ENCODE peak calls at places on chromosomes 12 and 14, in eight cellular contexts. W is left ventricle myocardium inferior; I is upper lobe of right lung; Q is body of pancreas; U is MM.1S; N is CD8-positive, alpha-beta T cell; K is adrenal gland; X is fibroblast of lung. B is an unnamed sample. For H3K36me3, the result is how much of the 10 kb centered on the place peaks cover.

GRCh38 chr12:39692258-39692853 is 72.8 kb upstream of the ABCD2 start:
- DNase-seq in W (no peak), I (no peak), Q (no peak), U (peak), N (no peak), K (no peak), X (peak), B (no peak)

GRCh38 chr14:101588990-101589389 is 27.7 kb downstream of the DIO3 start:
- DNase-seq in W (no peak), I (no peak), Q (no peak), U (no peak), N (no peak), K (no peak), X (no peak), B (no peak)

GRCh38 chr14:104892517-104893434 is 27.7 kb downstream of the CEP170B start:
- DNase-seq in W (no peak), I (peak), Q (no peak), U (no peak), N (no peak), K (peak), X (no peak), B (no peak)

GRCh38 chr12:51793201-51793600 is 55.3 kb downstream of the FIGNL2 start:
- DNase-seq in W (no peak), I (no peak), Q (no peak), U (no peak), N (no peak), K (no peak), X (no peak), B (no peak)

GRCh38 chr12:62472472-62472871 is 5.8 kb downstream of the MON2 start:
- DNase-seq in W (no peak), I (no peak), Q (no peak), U (no peak), N (no peak), K (no peak), X (no peak), B (peak)

GRCh38 chr12:101738920-101739665 is at the start of gene SYCP3:
- DNase-seq in W (no peak), I (no peak), Q (no peak), U (no peak), N (no peak), K (no peak), X (no peak), B (no peak)

GRCh38 chr14:72714871-72715214 is 179.1 kb downstream of the DPF3 start:
- DNase-seq in W (peak), I (peak), Q (no peak), U (no peak), N (no peak), K (no peak), X (no peak), B (no peak)

GRCh38 chr12:26017484-26018211 is 59.2 kb downstream of the RASSF8 start:
- DNase-seq in W (no peak), I (no peak), Q (peak), U (peak), N (no peak), K (peak), X (peak), B (no peak)

GRCh38 chr12:6311822-6312528 is 1.5 kb downstream of the PLEKHG6 start:
- DNase-seq in W (no peak), I (no peak), Q (no peak), U (no peak), N (no peak), K (no peak), X (no peak), B (no peak)

GRCh38 chr12:118430516-118430915 is 54.2 kb downstream of the SUDS3 start:
- DNase-seq in W (no peak), I (no peak), Q (no peak), U (no peak), N (no peak), K (no peak), X (no peak), B (no peak)

GRCh38 chr12:52036587-52037171 is 14.6 kb upstream of the NR4A1 start:
- DNase-seq in W (peak), I (peak), Q (peak), U (peak), N (peak), K (peak), X (peak), B (no peak)

GRCh38 chr12:96414637-96415036 is 14.4 kb upstream of the CDK17 start:
- DNase-seq in W (no peak), I (no peak), Q (no peak), U (no peak), N (no peak), K (no peak), X (no peak), B (no peak)

GRCh38 chr14:37153005-37153404 is 19.4 kb downstream of the SLC25A21 start:
- DNase-seq in W (no peak), I (no peak), Q (no peak), U (no peak), N (no peak), K (no peak), X (no peak), B (no peak)

GRCh38 chr14:63996575-63997220 is 143.9 kb downstream of the SYNE2 start:
- DNase-seq in W (no peak), I (no peak), Q (no peak), U (no peak), N (no peak), K (no peak), X (no peak), B (peak)

GRCh38 chr12:24913130-24913529 is 35.8 kb downstream of the BCAT1 start:
- DNase-seq in W (no peak), I (no peak), Q (no peak), U (no peak), N (no peak), K (no peak), X (no peak), B (no peak)

GRCh38 chr14:67666733-67667132 is 7.7 kb downstream of the VTI1B start:
- DNase-seq in W (no peak), I (no peak), Q (no peak), U (no peak), N (no peak), K (no peak), X (no peak), B (no peak)

GRCh38 chr14:36582011-36582873 is at the start of gene NKX2-8:
- DNase-seq in W (no peak), I (peak), Q (peak), U (no peak), N (no peak), K (no peak), X (no peak), B (no peak)

GRCh38 chr14:88233915-88234314 is 89.2 kb downstream of the KCNK10 start:
- DNase-seq in W (no peak), I (no peak), Q (no peak), U (no peak), N (no peak), K (no peak), X (no peak), B (no peak)
- TF ChIP-seq CTCF in W (no peak), I (no peak), Q (no peak), U (peak), N (no peak), K (peak), X (no peak), B (peak)

GRCh38 chr12:131773582-131774221 is 54.5 kb upstream of the MMP17 start:
- DNase-seq in W (no peak), I (no peak), Q (no peak), U (peak), N (peak), K (no peak), X (no peak), B (no peak)

GRCh38 chr12:131774576-131774975 is 53.6 kb upstream of the MMP17 start:
- DNase-seq in W (no peak), I (no peak), Q (no peak), U (no peak), N (no peak), K (no peak), X (no peak), B (no peak)

GRCh38 chr12:131766382-131767107 is 55.7 kb downstream of the SFSWAP start:
- DNase-seq in W (no peak), I (no peak), Q (no peak), U (no peak), N (no peak), K (no peak), X (no peak), B (no peak)

GRCh38 chr12:131765961-131766360 is 55.1 kb downstream of the SFSWAP start:
- DNase-seq in W (no peak), I (no peak), Q (no peak), U (no peak), N (no peak), K (no peak), X (no peak), B (no peak)

DNA sequence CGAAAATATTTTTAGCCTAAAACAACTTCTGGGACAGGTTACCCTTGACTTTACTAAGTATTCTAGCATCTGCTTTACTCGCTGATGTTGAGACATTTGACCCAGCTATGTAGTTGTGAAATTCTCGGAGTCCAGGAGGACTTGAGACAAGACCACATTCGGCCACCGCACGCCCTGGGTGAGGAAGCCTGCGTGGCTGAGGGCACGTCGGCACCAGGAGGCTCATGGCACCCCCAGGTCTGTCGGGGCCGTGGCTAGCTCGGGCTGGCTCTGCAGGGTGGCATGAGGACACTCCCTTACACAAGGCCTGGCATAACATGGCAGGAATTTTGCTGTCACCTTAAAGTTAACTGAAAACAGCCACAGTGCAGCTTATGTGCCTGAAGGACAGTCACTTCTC is 58.1 kb upstream of the MMP17 start:
- DNase-seq in W (no peak), I (no peak), Q (no peak), U (no peak), N (no peak), K (no peak), X (no peak), B (no peak)
- H3K36me3 ChIP-seq in W (half or more), I (half or more), Q (under half), U (under half), N (under half), K (half or more), X (under half), B (under half)

DNA sequence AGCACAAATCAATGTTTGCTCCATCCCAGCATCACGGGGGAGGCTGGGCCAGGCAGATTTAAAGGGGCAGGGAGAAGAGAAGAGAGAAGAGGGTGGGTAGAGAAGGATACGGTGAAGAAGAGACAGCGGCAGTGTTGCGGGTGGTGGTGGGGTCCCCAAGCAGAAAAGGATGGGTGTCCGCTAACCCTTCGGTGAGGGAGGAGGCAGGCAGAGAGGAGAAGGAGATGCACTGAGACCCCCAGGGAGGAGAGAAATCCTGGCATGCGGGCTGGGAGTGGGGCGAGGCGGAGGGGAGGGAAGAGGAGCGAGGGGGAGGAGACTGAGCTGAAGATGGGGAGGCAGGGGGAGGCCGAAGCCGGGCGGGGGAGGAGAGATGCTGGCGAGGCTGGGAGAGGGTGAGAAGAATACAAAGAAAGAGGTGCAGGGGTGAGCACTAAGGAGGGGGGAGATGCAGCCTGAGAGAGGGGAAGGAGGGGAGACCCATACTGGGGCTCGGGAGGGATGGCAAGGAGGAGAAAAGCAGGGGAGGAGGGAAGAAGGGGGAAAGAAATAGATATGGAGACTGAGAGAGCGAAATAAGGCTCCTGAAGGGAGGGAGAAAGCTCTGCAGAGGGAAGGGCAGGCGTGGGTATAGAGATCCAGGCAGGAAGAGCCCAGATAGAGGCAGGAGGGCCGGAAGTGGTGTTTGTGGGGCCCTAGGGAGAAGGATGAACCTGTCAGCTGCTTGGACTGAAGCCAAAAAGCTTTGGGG is at the start of gene JPH4:
- DNase-seq in W (no peak), I (no peak), Q (no peak), U (no peak), N (no peak), K (no peak), X (no peak), B (no peak)
- H3K4me3 ChIP-seq in W (peak), I (no peak), Q (no peak), U (no peak), N (no peak), K (no peak), X (no peak), B (no peak)

DNA sequence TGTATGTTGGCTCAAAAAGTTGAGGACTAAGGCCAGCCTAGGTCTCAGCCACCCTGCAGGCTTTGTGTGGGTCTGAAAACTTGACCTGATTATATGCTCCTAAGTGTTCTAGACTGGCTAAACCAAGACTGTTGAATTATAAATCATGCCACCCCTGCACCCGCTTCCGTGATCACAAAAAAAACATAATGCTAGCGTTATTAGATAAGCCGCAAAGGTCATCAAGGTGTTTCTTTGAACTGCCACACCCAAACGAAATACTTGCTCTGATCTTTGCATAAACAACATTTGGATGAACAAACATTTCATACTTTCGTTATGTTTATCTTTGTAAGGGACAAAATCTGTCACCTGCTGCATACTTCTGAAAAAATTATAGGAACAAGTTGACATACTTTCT is 2.5 kb downstream of the SMCO2 start:
- DNase-seq in W (no peak), I (no peak), Q (no peak), U (no peak), N (no peak), K (no peak), X (no peak), B (no peak)
- TF ChIP-seq CTCF in W (no peak), I (no peak), Q (no peak), U (no peak), N (no peak), K (no peak), X (no peak), B (no peak)

DNA sequence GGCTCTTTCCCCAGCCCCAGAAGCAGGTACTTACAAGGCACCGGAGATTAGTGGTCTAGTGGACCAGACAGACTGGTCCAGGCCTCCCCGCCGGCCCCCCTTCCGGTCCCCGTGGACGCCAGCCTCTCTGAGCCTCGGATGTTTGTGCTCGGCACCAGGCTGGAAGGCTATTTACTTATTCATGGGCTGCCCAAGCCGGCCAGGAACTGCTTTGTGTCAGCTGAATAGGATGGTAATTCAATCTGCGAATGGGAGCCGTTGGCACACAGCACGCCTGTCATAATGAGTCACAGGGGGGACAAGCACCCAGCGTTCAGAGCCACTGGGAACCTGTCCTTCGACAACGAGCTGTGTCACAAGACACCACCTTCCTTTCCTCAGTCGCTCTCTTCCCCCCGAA is 82.3 kb downstream of the RIMBP2 start:
- DNase-seq in W (no peak), I (peak), Q (peak), U (no peak), N (no peak), K (peak), X (no peak), B (no peak)
- H3K36me3 ChIP-seq in W (under half), I (under half), Q (under half), U (under half), N (under half), K (under half), X (under half), B (under half)

GRCh38 chr12:123519151-123520001 is 14.1 kb downstream of the RILPL1 start:
- DNase-seq in W (peak), I (peak), Q (peak), U (no peak), N (no peak), K (peak), X (no peak), B (peak)

GRCh38 chr12:123512838-123513665 is 20.5 kb downstream of the RILPL1 start:
- DNase-seq in W (no peak), I (no peak), Q (no peak), U (no peak), N (no peak), K (no peak), X (no peak), B (no peak)

GRCh38 chr12:123520567-123521474 is 12.7 kb downstream of the RILPL1 start:
- DNase-seq in W (peak), I (no peak), Q (no peak), U (no peak), N (no peak), K (no peak), X (no peak), B (no peak)

GRCh38 chr12:123513805-123514204 is 19.7 kb downstream of the RILPL1 start:
- DNase-seq in W (no peak), I (no peak), Q (no peak), U (no peak), N (no peak), K (no peak), X (no peak), B (no peak)

DNA sequence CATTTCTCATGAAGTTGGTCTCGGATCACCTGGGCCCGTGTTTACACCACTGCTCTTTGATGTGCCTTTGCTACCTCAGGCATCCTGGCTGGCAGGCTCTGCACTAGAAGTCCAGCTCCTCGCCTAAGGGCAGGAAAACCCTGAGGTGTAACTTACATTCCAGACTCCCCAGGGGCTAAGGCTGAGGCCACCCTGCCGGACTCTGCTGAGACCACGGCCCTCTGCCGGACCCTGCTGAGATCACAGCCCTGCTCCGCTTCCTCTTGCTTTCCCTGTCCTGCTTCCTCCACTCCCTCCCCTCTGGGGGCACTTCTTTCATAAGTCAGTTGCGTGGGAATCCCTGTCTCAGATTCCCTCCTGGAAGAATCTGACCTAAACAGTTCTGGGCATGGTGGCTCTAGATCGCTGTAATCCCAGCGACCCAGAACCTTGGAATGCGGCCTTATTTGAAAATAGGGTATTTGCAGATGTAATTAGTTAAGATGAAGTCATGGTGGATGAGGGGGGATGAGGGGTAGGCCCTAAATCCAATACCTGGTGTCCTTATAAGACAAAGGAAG is 17.2 kb downstream of the RILPL1 start:
- DNase-seq in W (no peak), I (no peak), Q (no peak), U (no peak), N (no peak), K (no peak), X (no peak), B (no peak)
- H3K4me3 ChIP-seq in W (no peak), I (no peak), Q (no peak), U (no peak), N (no peak), K (no peak), X (no peak), B (no peak)

DNA sequence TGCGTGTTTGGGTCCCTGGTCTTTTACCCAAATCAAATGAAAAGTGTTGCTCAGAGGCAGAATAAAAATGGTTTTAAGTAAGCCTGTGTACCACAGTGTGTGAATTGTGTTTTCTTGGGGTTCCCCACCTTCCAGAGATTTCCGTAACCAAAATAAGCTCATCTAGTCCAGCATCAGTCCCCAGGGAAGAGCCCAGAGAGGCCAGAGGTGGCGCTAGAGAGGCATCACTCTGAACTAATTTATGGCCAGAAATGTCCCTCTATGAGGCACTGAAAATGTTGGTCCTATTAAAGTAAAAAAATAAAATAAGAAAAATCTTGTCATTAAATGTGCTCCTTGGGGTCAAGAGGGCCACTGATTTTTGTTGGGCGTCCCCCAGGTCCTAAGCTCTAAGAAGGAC is 24.9 kb upstream of the PRKAB1 start:
- DNase-seq in W (no peak), I (no peak), Q (no peak), U (no peak), N (no peak), K (no peak), X (no peak), B (no peak)
- TF ChIP-seq CTCF in W (no peak), I (no peak), Q (no peak), U (no peak), N (no peak), K (no peak), X (no peak), B (no peak)

GRCh38 chr12:109487181-109488050 is 10.0 kb downstream of the UBE3B start:
- DNase-seq in W (no peak), I (no peak), Q (no peak), U (no peak), N (no peak), K (no peak), X (no peak), B (no peak)
- H3K36me3 ChIP-seq in W (half or more), I (half or more), Q (half or more), U (under half), N (half or more), K (half or more), X (under half), B (under half)

DNA sequence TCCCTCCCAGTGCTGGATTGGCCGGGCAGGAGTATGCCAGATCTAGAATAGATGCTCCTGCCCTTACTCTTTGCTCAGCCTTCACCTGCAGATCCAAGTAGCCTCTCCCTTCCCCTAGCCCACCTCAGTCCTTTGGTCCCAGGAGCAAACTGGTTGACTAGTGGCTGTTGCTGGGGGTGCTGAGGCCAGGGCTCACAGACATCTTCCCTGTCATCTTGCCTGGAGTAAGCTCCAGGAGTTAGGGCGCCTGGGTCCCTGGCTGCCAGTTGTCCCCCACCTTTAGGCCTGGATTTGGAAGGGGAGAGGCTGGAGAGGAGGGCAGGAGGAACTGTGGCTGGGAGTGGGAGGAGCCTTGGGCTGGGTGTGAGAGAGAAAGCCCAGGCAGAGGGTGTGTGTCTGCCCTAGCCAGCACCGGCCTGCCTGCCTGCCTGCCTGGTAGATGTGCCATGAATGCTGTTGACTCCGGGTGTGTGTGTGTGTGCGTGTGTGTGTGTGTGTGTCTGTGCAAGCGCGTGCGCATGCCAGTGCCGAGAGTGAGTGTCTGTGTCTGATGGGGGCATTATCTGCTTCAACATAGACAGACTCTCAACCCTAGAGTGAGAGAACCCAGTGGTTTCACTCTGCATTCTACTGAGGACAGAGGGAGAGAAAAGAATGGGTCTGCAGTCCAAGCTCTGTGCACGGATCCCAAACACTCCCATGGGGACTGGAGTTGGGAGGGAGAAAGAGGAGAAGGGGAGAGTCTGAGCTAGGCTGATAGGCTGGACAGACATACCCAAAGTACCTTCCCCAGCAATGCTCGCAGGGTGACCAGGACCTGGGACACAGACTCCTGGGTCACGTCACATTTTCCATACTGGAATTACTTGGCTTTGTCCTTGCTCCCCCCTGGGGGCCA is 881 bp upstream of the RARG start:
- DNase-seq in W (peak), I (peak), Q (peak), U (peak), N (no peak), K (peak), X (peak), B (no peak)
- H3K4me3 ChIP-seq in W (peak), I (peak), Q (no peak), U (peak), N (peak), K (peak), X (peak), B (peak)